ENCODE peak calls at places on chromosome 19, in five cellular contexts. W is A549, T is aorta, Z is tibial artery, X is psoas muscle. F is an unnamed sample. For H3K9me3, the result is how much of the 10 kb centered on the place peaks cover.

GRCh38 chr19:54352041-54352440 is 12.7 kb downstream of the LAIR1 start:
- DNase-seq in W (no peak), T (no peak), Z (no peak), X (no peak), F (no peak)

GRCh38 chr19:53881482-53882390 is at the start of gene PRKCG:
- DNase-seq in W (peak), T (peak), Z (no peak), X (no peak), F (no peak)

GRCh38 chr19:30085394-30085793 is 143.4 kb downstream of the URI1 start:
- DNase-seq in W (no peak), T (no peak), Z (no peak), X (no peak), F (no peak)

GRCh38 chr19:3387645-3388589 is 21.5 kb downstream of the NFIC start:
- DNase-seq in W (peak), T (peak), Z (peak), X (peak), F (no peak)

GRCh38 chr19:16386619-16387240 is 62.1 kb downstream of the KLF2 start:
- DNase-seq in W (peak), T (no peak), Z (no peak), X (no peak), F (no peak)

GRCh38 chr19:29002336-29002735 is 210.6 kb downstream of the UQCRFS1 start:
- DNase-seq in W (no peak), T (no peak), Z (peak), X (no peak), F (no peak)

GRCh38 chr19:51891193-51891747 is 3.5 kb upstream of the ZNF577 start:
- DNase-seq in W (no peak), T (no peak), Z (no peak), X (no peak), F (no peak)

GRCh38 chr19:52688335-52688734 is 46.5 kb downstream of the ZNF611 start:
- DNase-seq in W (no peak), T (no peak), Z (no peak), X (no peak), F (no peak)

GRCh38 chr19:35913589-35913988 is 5.5 kb upstream of the TYROBP start:
- DNase-seq in W (no peak), T (no peak), Z (no peak), X (no peak), F (no peak)

DNA sequence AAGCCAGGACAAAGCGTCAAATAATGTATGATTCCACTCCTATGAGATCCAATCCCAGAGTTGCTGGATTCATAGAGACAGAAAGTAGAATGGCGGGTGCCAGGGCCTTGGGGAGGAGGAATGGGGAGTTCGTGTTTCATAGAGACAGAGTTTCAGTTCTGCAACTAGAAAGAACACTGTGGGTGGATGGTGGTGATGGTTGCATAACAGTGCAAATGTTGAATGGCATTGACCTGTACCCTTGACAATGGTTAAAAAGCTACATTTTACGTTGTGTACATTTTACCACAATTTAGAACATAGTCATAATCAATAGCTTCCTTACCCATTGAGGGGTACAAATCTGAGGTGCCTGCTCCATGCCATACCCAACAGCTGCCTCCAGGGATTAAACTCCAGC is 33.4 kb downstream of the MBD3L2B start:
- DNase-seq in W (no peak), T (no peak), Z (no peak), X (no peak), F (no peak)
- H3K9me3 ChIP-seq in W (under half), T (under half), Z (under half), X (under half), F (under half)

DNA sequence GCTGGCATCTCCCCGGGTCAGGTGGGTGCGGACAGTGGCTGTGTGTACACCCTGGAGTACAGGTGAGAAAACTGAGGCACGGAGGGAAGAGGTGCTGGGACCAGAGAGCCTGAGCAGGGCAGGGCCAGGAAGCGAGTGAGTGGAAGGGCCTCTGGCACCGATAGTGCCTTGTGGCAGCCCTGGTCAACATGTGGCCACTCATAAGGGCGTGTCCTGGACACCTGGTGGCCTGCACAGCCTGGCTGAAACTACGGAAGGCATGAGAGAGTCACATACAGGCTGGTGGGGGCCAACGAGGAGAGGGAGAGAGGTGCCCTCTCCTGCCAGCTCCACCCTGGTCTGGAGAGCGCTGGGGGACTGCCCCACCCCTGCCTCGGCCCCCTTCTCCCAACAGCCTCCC is 6.1 kb downstream of the CBARP start:
- DNase-seq in W (no peak), T (no peak), Z (no peak), X (no peak), F (no peak)
- H3K27ac ChIP-seq in W (peak), T (no peak), Z (peak), X (no peak), F (no peak)

DNA sequence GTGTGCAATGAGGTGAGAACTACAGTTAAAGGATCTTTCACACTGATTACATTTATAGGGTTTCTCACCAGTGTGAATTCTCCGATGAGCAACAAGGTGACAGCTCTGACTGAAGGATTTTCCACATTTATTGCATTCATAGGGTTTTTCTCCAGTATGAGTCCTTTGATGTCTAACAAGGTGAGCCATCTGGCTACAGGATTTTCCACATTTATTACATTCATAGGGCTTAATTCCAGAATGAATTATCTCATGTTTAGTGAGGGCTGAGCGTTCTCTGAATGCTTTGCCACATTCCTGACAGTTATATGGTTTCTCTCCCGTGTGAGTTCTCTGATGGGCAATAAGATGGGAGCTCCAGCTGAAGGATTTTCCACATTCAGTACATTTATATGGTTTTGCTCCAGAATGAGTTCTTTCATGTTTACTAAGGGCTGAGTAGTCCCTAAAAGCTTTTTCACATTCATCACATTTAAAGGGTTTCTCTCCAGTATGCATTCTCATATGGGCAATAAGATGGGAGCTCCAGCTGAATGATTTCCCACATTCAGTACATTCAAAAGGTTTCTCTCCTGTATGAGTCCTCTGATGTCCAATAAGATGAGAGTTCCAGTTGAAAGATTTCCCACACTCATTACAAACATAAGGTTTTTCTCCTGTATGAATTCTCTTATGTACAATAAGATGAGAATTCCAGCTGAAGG is 4.4 kb upstream of the C19orf18 start:
- DNase-seq in W (no peak), T (no peak), Z (no peak), X (no peak), F (no peak)
- H3K9me3 ChIP-seq in W (half or more), T (under half), Z (half or more), X (half or more), F (half or more)

GRCh38 chr19:18205180-18205915 is 1.5 kb upstream of the RAB3A start:
- DNase-seq in W (no peak), T (peak), Z (peak), X (peak), F (no peak)
- H3K27ac ChIP-seq in W (peak), T (no peak), Z (peak), X (peak), F (peak)

GRCh38 chr19:9531933-9532332 is 6.5 kb downstream of the ZNF426 start:
- DNase-seq in W (no peak), T (no peak), Z (no peak), X (no peak), F (no peak)

GRCh38 chr19:9523885-9524474 is 14.5 kb downstream of the ZNF426 start:
- DNase-seq in W (no peak), T (no peak), Z (no peak), X (no peak), F (no peak)

GRCh38 chr19:9528757-9529336 is 9.6 kb downstream of the ZNF426 start:
- DNase-seq in W (no peak), T (no peak), Z (no peak), X (no peak), F (no peak)
- H3K9me3 ChIP-seq in W (half or more), T (under half), Z (under half), X (half or more), F (half or more)

GRCh38 chr19:42335971-42336370 is 10.5 kb downstream of the MEGF8 start:
- DNase-seq in W (no peak), T (no peak), Z (no peak), X (no peak), F (no peak)
- H3K27ac ChIP-seq in W (no peak), T (no peak), Z (no peak), X (no peak), F (no peak)

DNA sequence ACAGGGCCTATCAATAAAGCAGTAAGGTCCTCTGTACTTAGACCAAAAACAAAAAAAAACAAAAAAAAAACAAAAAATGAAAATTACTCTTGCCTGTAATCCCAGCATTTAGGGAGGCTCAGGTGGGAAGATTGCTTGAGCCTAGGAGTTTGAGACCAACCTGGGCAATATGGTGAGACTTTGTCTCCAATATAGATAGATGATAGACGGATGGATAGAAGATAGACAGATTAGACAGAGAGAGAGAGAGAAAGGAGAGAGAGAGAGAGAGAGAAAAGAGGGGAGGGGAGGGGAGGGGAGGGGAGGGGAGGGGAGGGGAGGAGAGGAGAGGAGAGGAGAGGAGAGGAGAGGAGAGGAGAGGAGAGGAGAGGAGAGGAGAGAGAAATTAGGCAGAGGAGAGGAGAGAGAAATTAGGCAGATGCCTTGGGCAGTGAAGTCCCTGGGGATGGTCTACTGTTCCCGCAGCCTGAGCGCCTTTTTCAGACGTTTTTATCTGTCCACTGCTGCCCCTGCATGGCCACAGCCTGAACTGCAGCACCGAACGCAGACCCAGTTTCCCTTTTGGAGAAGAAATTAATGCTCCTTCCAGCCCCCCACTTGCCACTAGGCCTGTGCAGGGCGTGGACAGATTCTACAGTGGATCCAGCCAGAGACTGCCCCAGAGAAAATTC is 9.8 kb upstream of the ZNF627 start:
- DNase-seq in W (peak), T (peak), Z (peak), X (peak), F (no peak)
- H3K9me3 ChIP-seq in W (under half), T (under half), Z (under half), X (under half), F (under half)

F was measured in vagina.